ENCODE peak calls at places on chromosomes 1 and 21, in four cellular contexts. A is Peyer's patch, F is upper lobe of right lung, C is aorta. Y is an unnamed sample. For H3K36me3, the result is how much of the 10 kb centered on the place peaks cover.

GRCh38 chr21:29318354-29318753 is 19.6 kb downstream of the BACH1 start:
- DNase-seq in A (no peak), F (no peak), C (no peak), Y (no peak)

GRCh38 chr1:155389831-155390230 is 69.1 kb downstream of the RUSC1 start:
- DNase-seq in A (no peak), F (no peak), C (no peak), Y (no peak)

GRCh38 chr1:226938903-226939438 is 1.1 kb upstream of the COQ8A start:
- DNase-seq in A (no peak), F (no peak), C (no peak), Y (no peak)

GRCh38 chr21:25313891-25314646 is 293.2 kb downstream of the MRPL39 start:
- DNase-seq in A (no peak), F (no peak), C (no peak), Y (no peak)

GRCh38 chr1:91478693-91479234 is 21.9 kb upstream of the CDC7 start:
- DNase-seq in A (no peak), F (no peak), C (no peak), Y (no peak)

GRCh38 chr1:166605137-166605536 is 234.1 kb upstream of the POGK start:
- DNase-seq in A (no peak), F (no peak), C (no peak), Y (no peak)

GRCh38 chr1:32496127-32496526 is 31.3 kb downstream of the ZBTB8B start:
- DNase-seq in A (no peak), F (no peak), C (no peak), Y (no peak)

GRCh38 chr1:68010094-68010493 is 40.3 kb downstream of the DIRAS3 start:
- DNase-seq in A (no peak), F (no peak), C (no peak), Y (no peak)

GRCh38 chr1:152143147-152143845 is 15.7 kb downstream of the RPTN start:
- DNase-seq in A (no peak), F (no peak), C (no peak), Y (no peak)

GRCh38 chr1:6530504-6531160 is 23.7 kb downstream of the NOL9 start:
- DNase-seq in A (no peak), F (no peak), C (peak), Y (no peak)

GRCh38 chr1:38585971-38586370 is 273.6 kb downstream of the RRAGC start:
- DNase-seq in A (no peak), F (no peak), C (no peak), Y (no peak)

GRCh38 chr21:25396135-25396711 is 211.1 kb downstream of the MRPL39 start:
- DNase-seq in A (no peak), F (no peak), C (no peak), Y (no peak)

GRCh38 chr1:212515329-212515760 is 82.6 kb downstream of the NENF start:
- DNase-seq in A (no peak), F (no peak), C (no peak), Y (no peak)

GRCh38 chr1:93692983-93693591 is 11.4 kb upstream of the BCAR3 start:
- DNase-seq in A (no peak), F (peak), C (peak), Y (no peak)

GRCh38 chr1:3588395-3588794 is 22.9 kb downstream of the MEGF6 start:
- DNase-seq in A (no peak), F (no peak), C (no peak), Y (no peak)

GRCh38 chr1:200917291-200917817 is 22.7 kb downstream of the INAVA start:
- DNase-seq in A (peak), F (no peak), C (no peak), Y (no peak)

GRCh38 chr1:246947255-246947654 is 15.5 kb upstream of the AHCTF1 start:
- DNase-seq in A (peak), F (no peak), C (peak), Y (no peak)

GRCh38 chr1:27601771-27602509 is 2.0 kb downstream of the AHDC1 start:
- DNase-seq in A (no peak), F (no peak), C (peak), Y (peak)

GRCh38 chr21:36164427-36164784 is 7.8 kb downstream of the DOP1B start:
- DNase-seq in A (no peak), F (no peak), C (no peak), Y (no peak)

GRCh38 chr1:160925652-160926241 is 28.9 kb downstream of the ITLN2 start:
- DNase-seq in A (peak), F (no peak), C (no peak), Y (no peak)

GRCh38 chr1:240258910-240259309 is 167.2 kb downstream of the FMN2 start:
- DNase-seq in A (no peak), F (no peak), C (no peak), Y (no peak)

GRCh38 chr1:119285482-119285881 is 83.1 kb upstream of the HAO2 start:
- DNase-seq in A (no peak), F (no peak), C (no peak), Y (no peak)

GRCh38 chr1:200438911-200439310 is 29.1 kb upstream of the ZNF281 start:
- DNase-seq in A (no peak), F (no peak), C (no peak), Y (no peak)

GRCh38 chr1:187928288-187928687 is 1099.5 kb downstream of the PLA2G4A start:
- DNase-seq in A (no peak), F (no peak), C (no peak), Y (no peak)

GRCh38 chr1:180234369-180235076 is 4.5 kb downstream of the LHX4 start:
- DNase-seq in A (peak), F (no peak), C (no peak), Y (peak)

GRCh38 chr1:20355101-20355827 is 64.6 kb downstream of the VWA5B1 start:
- DNase-seq in A (no peak), F (no peak), C (no peak), Y (no peak)

GRCh38 chr1:245874942-245875580 is 632.0 kb downstream of the SMYD3 start:
- DNase-seq in A (peak), F (peak), C (peak), Y (peak)

GRCh38 chr1:23483327-23484252 is at the start of gene ASAP3:
- DNase-seq in A (peak), F (peak), C (peak), Y (peak)

GRCh38 chr1:31154632-31155215 is 85.0 kb downstream of the NKAIN1 start:
- DNase-seq in A (peak), F (peak), C (peak), Y (peak)

GRCh38 chr21:29303301-29303700 is 4.6 kb downstream of the BACH1 start:
- DNase-seq in A (no peak), F (no peak), C (no peak), Y (no peak)

GRCh38 chr1:150798509-150798908 is 9.6 kb downstream of the CTSK start:
- DNase-seq in A (no peak), F (no peak), C (no peak), Y (no peak)

DNA sequence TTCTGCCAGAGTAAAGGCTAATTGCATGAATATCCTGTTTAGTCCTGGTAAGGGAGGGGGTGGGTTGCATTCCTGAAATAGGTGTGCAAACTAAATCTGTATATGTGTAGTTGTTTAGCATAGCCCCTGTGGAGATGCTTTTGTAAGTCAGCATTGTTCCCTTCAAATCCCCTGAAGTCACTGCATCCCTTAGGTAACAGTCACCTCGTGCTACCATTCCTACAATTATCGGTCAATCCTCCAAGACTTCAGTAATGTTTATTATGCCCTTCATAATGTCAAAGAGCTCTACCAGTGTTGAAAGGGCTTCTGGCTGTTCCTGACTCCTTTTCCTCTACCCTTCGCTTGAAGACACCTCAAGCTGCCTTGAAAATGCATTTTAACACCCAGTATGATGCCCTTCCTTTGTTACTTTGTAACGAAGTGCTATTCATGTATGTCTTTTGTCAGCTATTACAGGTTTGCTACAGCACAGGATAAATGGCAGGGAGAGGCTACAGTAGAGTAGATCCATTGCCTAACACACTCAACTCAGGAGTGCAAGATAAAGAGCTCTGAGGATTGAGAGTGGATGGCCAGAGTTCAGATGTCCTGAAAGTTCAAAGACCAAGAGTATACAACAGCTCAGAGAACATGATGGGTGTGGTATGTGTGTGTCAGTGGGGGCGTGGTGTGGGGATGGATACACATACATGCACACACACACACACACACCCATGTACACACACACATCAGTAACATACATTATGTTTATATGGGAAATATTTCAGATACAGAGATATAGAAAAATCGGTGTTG is 27.4 kb upstream of the FOXD3 start:
- DNase-seq in A (peak), F (no peak), C (no peak), Y (no peak)
- H3K4me3 ChIP-seq in A (no peak), F (no peak), C (no peak), Y (no peak)

DNA sequence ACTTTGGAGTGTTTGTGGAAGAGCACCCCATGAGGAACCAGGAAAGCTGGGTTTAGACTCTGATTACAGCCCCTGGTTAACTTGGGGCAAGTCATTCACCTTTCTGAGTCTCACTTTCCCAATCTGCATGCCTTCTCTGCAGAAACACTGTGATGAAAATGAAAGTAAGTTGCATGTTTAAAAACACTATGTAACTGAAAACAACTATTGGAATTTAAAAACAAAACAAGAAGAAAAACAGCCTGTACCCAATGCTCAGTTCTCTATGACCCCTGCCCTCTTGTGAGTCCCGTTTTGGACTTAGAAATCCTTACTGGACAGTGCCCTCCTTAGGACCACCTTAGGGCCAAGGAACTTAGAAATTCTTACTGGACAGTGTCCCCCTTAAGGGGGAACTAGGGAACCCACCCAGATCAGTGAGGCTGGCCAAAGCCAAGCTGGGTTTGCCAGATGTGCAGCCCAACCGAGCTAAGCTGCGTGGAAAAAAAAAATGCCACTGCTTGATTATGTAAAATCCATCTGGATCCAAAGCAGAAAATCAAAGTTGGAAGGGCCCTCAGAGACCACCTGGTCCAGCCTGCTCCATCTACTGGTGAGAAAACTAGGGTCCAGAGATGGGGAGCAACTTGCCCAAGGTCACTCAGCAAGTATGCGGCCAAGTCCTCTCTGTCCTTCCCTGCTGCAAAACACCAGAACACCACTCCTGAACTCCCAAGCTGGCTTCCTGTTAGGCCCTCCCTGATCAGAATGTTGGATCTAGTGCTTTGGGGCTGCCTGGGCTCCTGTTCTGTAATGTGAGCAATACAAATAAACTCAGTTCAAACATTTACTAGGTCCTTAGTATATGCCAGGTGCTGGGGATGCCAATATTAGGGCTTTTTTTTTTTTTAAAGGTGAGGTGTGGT is 77.7 kb downstream of the MRPL37 start:
- DNase-seq in A (no peak), F (no peak), C (no peak), Y (no peak)
- H3K36me3 ChIP-seq in A (under half), F (under half), C (under half), Y (under half)

GRCh38 chr1:181364801-181365200 is 118.5 kb upstream of the CACNA1E start:
- DNase-seq in A (no peak), F (no peak), C (no peak), Y (no peak)

GRCh38 chr1:181369416-181369815 is 113.9 kb upstream of the CACNA1E start:
- DNase-seq in A (no peak), F (no peak), C (no peak), Y (no peak)

DNA sequence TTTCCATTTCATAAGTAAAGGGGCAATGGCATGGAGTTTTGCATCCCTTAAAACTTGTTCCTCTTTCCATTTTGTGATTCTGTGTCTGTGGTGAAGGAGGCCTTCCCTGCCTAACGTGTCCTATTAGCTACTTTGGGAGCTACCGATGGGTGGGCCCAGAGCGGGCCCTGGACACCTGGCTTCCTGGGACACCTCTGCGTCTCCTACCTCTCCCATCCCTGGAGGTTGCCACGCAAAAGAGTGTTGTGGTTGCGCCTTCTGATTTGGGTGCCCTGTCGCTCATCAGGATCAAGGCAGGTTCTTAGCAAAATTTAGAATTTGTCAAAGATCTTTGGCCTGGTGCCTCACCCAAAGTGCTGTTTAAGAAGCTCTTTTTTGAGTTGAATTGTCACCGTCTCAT is 116.4 kb upstream of the CACNA1E start:
- DNase-seq in A (no peak), F (no peak), C (no peak), Y (no peak)
- H3K4me3 ChIP-seq in A (no peak), F (no peak), C (no peak), Y (no peak)

GRCh38 chr1:230235876-230236275 is 168.8 kb downstream of the GALNT2 start:
- DNase-seq in A (no peak), F (no peak), C (no peak), Y (no peak)
- H3K36me3 ChIP-seq in A (under half), F (under half), C (under half), Y (under half)

DNA sequence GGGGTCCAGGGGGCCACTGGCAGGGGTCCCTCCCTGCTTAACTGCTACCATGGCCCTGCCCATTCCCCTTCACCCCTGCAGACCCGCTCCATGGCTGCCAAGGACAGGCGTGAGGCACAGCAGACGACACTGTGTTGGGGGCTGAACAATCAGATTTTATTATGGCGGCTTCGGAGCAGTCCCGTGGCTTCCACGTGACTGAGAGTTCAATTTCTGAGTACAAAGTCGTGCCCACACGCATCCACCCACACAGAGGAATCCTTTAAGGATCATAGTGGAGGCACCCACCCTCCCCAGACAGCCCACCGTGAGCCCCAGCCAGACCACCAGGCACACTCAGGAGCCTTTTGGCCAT is 1.5 kb downstream of the HES5 start:
- DNase-seq in A (no peak), F (no peak), C (no peak), Y (no peak)
- H3K4me3 ChIP-seq in A (no peak), F (no peak), C (no peak), Y (peak)

GRCh38 chr1:1757422-1758058 is 20.7 kb downstream of the NADK start:
- DNase-seq in A (no peak), F (no peak), C (no peak), Y (no peak)

GRCh38 chr1:1759456-1760344 is 18.6 kb downstream of the NADK start:
- DNase-seq in A (no peak), F (peak), C (no peak), Y (no peak)

GRCh38 chr1:1760345-1760650 is 18.0 kb downstream of the NADK start:
- DNase-seq in A (no peak), F (no peak), C (no peak), Y (no peak)

GRCh38 chr1:1758059-1758621 is 20.1 kb downstream of the NADK start:
- DNase-seq in A (no peak), F (peak), C (no peak), Y (peak)

DNA sequence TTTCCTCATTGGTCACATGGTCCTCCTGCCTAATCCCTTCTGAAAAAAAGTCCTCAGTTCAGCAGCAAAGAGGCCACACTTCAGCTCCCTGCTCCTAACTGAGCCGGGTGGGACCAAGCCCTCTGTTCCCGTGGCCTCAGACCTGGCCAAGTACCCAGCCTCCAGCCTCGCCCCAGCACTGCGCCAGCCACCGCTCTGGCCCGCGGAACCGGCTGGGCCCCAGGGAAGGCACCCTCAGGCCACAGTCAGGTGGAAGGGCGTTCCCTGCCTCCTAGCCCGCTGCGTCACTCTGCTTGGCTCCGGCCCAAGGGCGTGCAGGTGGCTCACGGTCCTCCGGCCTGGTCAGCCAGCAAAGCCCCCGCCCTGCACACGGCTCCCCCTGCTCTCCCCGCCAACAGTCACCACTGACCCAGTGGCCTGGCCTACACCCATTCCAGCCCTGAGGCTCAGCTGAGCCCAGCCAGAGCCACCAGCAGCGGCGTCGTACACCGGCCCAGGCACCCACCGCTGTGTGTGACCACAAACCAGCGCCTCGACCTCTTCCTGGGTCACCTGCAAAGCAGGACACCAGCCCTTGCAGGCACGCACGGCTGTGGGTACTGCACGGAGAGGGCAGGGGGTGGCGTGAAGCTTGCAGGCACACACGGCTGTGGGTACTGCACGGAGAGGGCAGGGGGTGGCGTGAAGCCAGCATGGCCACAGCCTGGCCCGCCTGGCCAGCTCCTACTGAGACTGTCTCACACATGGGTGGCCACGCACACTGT is 19.4 kb downstream of the NADK start:
- DNase-seq in A (peak), F (peak), C (peak), Y (peak)
- H3K36me3 ChIP-seq in A (under half), F (half or more), C (under half), Y (half or more)

Y was measured in lower lobe of right lung.